ENCODE peak calls at places on chromosomes 3 and 15, in nine cellular contexts. X is neural crest cell, V is kidney epithelial cell, S is anterior cingulate cortex, O is NCI-H510A treated with DMSO at 0.1 percent for 48 hours, J is spleen, M is keratinocyte, L is colonic mucosa, A is NCI-H1436. H is an unnamed sample.

GRCh38 chr3:121855555-121855954 is 20.5 kb downstream of the EAF2 start:
- DNase-seq in O (no peak), V (no peak), L (no peak), X (no peak), S (no peak), M (no peak), A (peak), J (no peak), H (no peak)

GRCh38 chr3:192957441-192957951 is 39.8 kb upstream of the MB21D2 start:
- DNase-seq in L (peak), J (no peak), X (no peak), V (no peak), O (no peak), A (no peak), M (no peak), S (no peak), H (peak)

GRCh38 chr3:33313331-33313730 is 36.1 kb downstream of the FBXL2 start:
- DNase-seq in J (no peak), M (no peak), V (no peak), A (no peak), S (no peak), L (no peak), X (no peak), O (no peak), H (no peak)

GRCh38 chr15:72342385-72342784 is 22.4 kb upstream of the CELF6 start:
- DNase-seq in S (no peak), J (no peak), X (no peak), O (no peak), A (peak), M (no peak), L (no peak), V (no peak), H (no peak)

GRCh38 chr3:72334681-72335457 is 513.4 kb downstream of the SHQ1 start:
- DNase-seq in O (no peak), X (peak), M (no peak), A (no peak), V (no peak), L (no peak), S (peak), J (peak), H (peak)

GRCh38 chr15:90006217-90007088 is 5.3 kb downstream of the ZNF710 start:
- DNase-seq in J (no peak), S (no peak), A (no peak), L (no peak), M (no peak), O (peak), X (no peak), V (no peak), H (no peak)

GRCh38 chr15:37820380-37821128 is 113.9 kb upstream of the TMCO5A start:
- DNase-seq in S (no peak), V (no peak), A (no peak), X (no peak), J (no peak), O (no peak), M (no peak), L (no peak), H (no peak)

GRCh38 chr3:37987751-37988179 is 2.8 kb upstream of the VILL start:
- DNase-seq in L (peak), S (no peak), M (no peak), V (no peak), O (no peak), A (no peak), J (peak), X (no peak), H (no peak)

GRCh38 chr15:29570931-29571727 is 251.1 kb downstream of the TJP1 start:
- DNase-seq in L (peak), O (peak), J (no peak), A (peak), M (no peak), S (no peak), X (peak), V (no peak), H (no peak)

GRCh38 chr3:197736010-197736490 is 654 bp downstream of the RUBCN start:
- DNase-seq in J (peak), M (no peak), A (no peak), S (no peak), L (peak), V (no peak), X (peak), O (peak), H (no peak)

GRCh38 chr3:14805946-14806537 is 12.7 kb upstream of the FGD5 start:
- DNase-seq in V (no peak), L (no peak), S (no peak), M (no peak), J (peak), O (no peak), A (no peak), X (no peak), H (no peak)

GRCh38 chr15:66253643-66254363 is at the start of gene MEGF11:
- DNase-seq in J (no peak), A (peak), M (no peak), O (peak), X (peak), V (no peak), L (peak), S (peak), H (peak)

GRCh38 chr3:101725192-101725889 is 927 bp downstream of the CEP97 start:
- DNase-seq in L (peak), M (no peak), S (no peak), A (peak), V (no peak), J (peak), O (no peak), X (no peak), H (peak)

GRCh38 chr15:100642950-100643338 is 40.6 kb downstream of the ASB7 start:
- DNase-seq in L (no peak), O (no peak), X (no peak), V (no peak), J (peak), M (no peak), S (no peak), A (no peak), H (no peak)

GRCh38 chr3:2880357-2880756 is 229.8 kb downstream of the IL5RA start:
- DNase-seq in M (no peak), A (no peak), X (no peak), S (no peak), J (no peak), V (no peak), O (no peak), L (no peak), H (no peak)

GRCh38 chr15:78149805-78150751 is 916 bp downstream of the IDH3A start:
- DNase-seq in X (no peak), S (no peak), V (no peak), O (peak), L (peak), J (no peak), M (no peak), A (no peak), H (no peak)

GRCh38 chr3:176376531-176376930 is 820.8 kb downstream of the TBL1XR1 start:
- DNase-seq in M (no peak), S (no peak), A (peak), O (no peak), L (no peak), V (no peak), J (no peak), X (no peak), H (no peak)

GRCh38 chr3:144127700-144128099 is 156.1 kb downstream of the DIPK2A start:
- DNase-seq in S (no peak), X (no peak), V (no peak), L (no peak), M (no peak), O (peak), A (no peak), J (no peak), H (no peak)

GRCh38 chr15:82803793-82804574 is 1.9 kb downstream of the FSD2 start:
- DNase-seq in V (no peak), A (no peak), L (no peak), M (no peak), O (no peak), S (no peak), X (no peak), J (no peak), H (no peak)

GRCh38 chr3:180433172-180433571 is 168.8 kb upstream of the TTC14 start:
- DNase-seq in L (no peak), M (no peak), V (peak), A (no peak), J (no peak), X (no peak), O (no peak), S (no peak), H (no peak)

GRCh38 chr3:56737001-56737400 is 53.9 kb upstream of the TASOR start:
- DNase-seq in S (no peak), J (no peak), V (no peak), M (no peak), L (no peak), O (no peak), A (no peak), X (no peak), H (peak)

GRCh38 chr15:28873585-28874139 is 12.1 kb upstream of the APBA2 start:
- DNase-seq in S (no peak), J (peak), L (no peak), V (no peak), M (no peak), A (no peak), X (no peak), O (no peak), H (no peak)

GRCh38 chr3:140467104-140467577 is 210.7 kb upstream of the TRIM42 start:
- DNase-seq in O (no peak), S (no peak), V (peak), A (no peak), L (no peak), M (no peak), J (no peak), X (no peak), H (no peak)

GRCh38 chr15:57526076-57526475 is 65.6 kb upstream of the MYZAP start:
- DNase-seq in A (no peak), M (no peak), S (no peak), O (no peak), V (no peak), L (no peak), X (no peak), J (no peak), H (no peak)

GRCh38 chr15:61079529-61079928 is 149.6 kb downstream of the RORA start:
- DNase-seq in J (no peak), V (no peak), O (no peak), A (no peak), L (no peak), X (no peak), S (no peak), M (no peak), H (no peak)

GRCh38 chr3:197394464-197395321 is 96.3 kb upstream of the DLG1 start:
- DNase-seq in S (no peak), X (no peak), O (no peak), L (no peak), V (peak), M (peak), A (no peak), J (peak), H (peak)

GRCh38 chr15:101775136-101775535 is 28.2 kb upstream of the OR4F6 start:
- DNase-seq in S (no peak), V (no peak), J (no peak), O (no peak), M (no peak), A (no peak), L (no peak), X (no peak), H (no peak)

GRCh38 chr3:126941721-126942270 is 41.1 kb upstream of the PLXNA1 start:
- DNase-seq in S (no peak), A (no peak), M (no peak), V (peak), J (peak), X (no peak), O (no peak), L (no peak), H (no peak)

GRCh38 chr3:16401273-16401672 is 112.2 kb downstream of the RFTN1 start:
- DNase-seq in A (no peak), X (no peak), M (no peak), S (no peak), O (no peak), L (no peak), V (no peak), J (no peak), H (no peak)

GRCh38 chr3:133945696-133946095 is 50.0 kb upstream of the RAB6B start:
- DNase-seq in X (no peak), M (no peak), J (no peak), O (no peak), V (no peak), A (no peak), L (no peak), S (no peak), H (no peak)

GRCh38 chr3:30611613-30612421 is 5.4 kb downstream of the TGFBR2 start:
- DNase-seq in M (peak), S (no peak), A (no peak), O (no peak), V (peak), J (no peak), X (no peak), L (no peak), H (no peak)

GRCh38 chr3:13543251-13543650 is 5.7 kb upstream of the FBLN2 start:
- DNase-seq in O (no peak), V (no peak), A (no peak), L (peak), M (no peak), J (no peak), S (no peak), X (no peak), H (no peak)

GRCh38 chr15:82532383-82532990 is 7.8 kb downstream of the RPS17 start:
- DNase-seq in M (no peak), J (peak), X (no peak), V (no peak), O (no peak), S (no peak), A (no peak), L (no peak), H (no peak)

GRCh38 chr3:187783098-187783497 is 37.8 kb upstream of the BCL6 start:
- DNase-seq in A (no peak), O (no peak), S (no peak), L (no peak), J (no peak), V (peak), M (no peak), X (no peak), H (no peak)

GRCh38 chr15:35519536-35520149 is 26.3 kb downstream of the DPH6 start:
- DNase-seq in A (peak), V (no peak), O (peak), M (no peak), S (no peak), J (no peak), L (no peak), X (no peak), H (peak)

GRCh38 chr15:71137138-71137518 is 21.9 kb downstream of the THSD4 start:
- DNase-seq in V (no peak), M (no peak), A (no peak), J (no peak), O (no peak), S (no peak), L (peak), X (no peak), H (no peak)

GRCh38 chr3:53816430-53816829 is 29.8 kb downstream of the CHDH start:
- DNase-seq in X (no peak), V (no peak), M (no peak), A (no peak), O (no peak), L (no peak), J (no peak), S (peak), H (peak)

H was measured in globus pallidus.